ENCODE peak calls at places on chromosome 21, in seven cellular contexts. D, J, U, R, S, M and Q are unnamed samples.

GRCh38 chr21:30207252-30207579 is 8.7 kb downstream of the CLDN8 start:
- DNase-seq in D (no peak), J (no peak), U (no peak), R (no peak), S (no peak), M (no peak), Q (no peak)

GRCh38 chr21:37669249-37669648 is 247.0 kb downstream of the KCNJ6 start:
- DNase-seq in D (no peak), J (no peak), U (no peak), R (no peak), S (no peak), M (no peak), Q (no peak)

GRCh38 chr21:41833138-41834115 is 45.7 kb downstream of the PRDM15 start:
- DNase-seq in D (peak; percentile 95), J (no peak), U (no peak), R (peak; percentile 80), S (no peak), M (no peak), Q (no peak)

GRCh38 chr21:46208761-46209721 is 19.5 kb downstream of the LSS start:
- DNase-seq in D (no peak), J (no peak), U (no peak), R (no peak), S (no peak), M (no peak), Q (no peak)

GRCh38 chr21:25956993-25957714 is 213.4 kb downstream of the APP start:
- DNase-seq in D (no peak), J (no peak), U (no peak), R (no peak), S (peak; percentile 25), M (no peak), Q (no peak)

GRCh38 chr21:45297329-45297728 is 9.6 kb upstream of the POFUT2 start:
- DNase-seq in D (no peak), J (no peak), U (no peak), R (no peak), S (no peak), M (no peak), Q (no peak)

GRCh38 chr21:41673071-41673470 is 93.8 kb downstream of the RIPK4 start:
- DNase-seq in D (no peak), J (no peak), U (no peak), R (no peak), S (no peak), M (no peak), Q (no peak)

GRCh38 chr21:38171723-38172344 is 85.0 kb upstream of the KCNJ15 start:
- DNase-seq in D (no peak), J (peak; percentile 97), U (no peak), R (no peak), S (peak; percentile 51), M (no peak), Q (peak; percentile 78)

GRCh38 chr21:45130324-45130774 is 56.0 kb downstream of the ADARB1 start:
- DNase-seq in D (no peak), J (no peak), U (no peak), R (peak; percentile 45), S (peak; percentile 58), M (no peak), Q (no peak)

GRCh38 chr21:35196128-35196527 is 147.0 kb upstream of the RUNX1 start:
- DNase-seq in D (no peak), J (no peak), U (no peak), R (no peak), S (no peak), M (no peak), Q (no peak)

GRCh38 chr21:33075596-33076195 is 5.8 kb downstream of the OLIG1 start:
- DNase-seq in D (no peak), J (peak; percentile 59), U (no peak), R (no peak), S (no peak), M (no peak), Q (peak; percentile 17)

GRCh38 chr21:25790122-25790951 is 55.6 kb downstream of the GABPA start:
- DNase-seq in D (peak; percentile 66), J (peak; percentile 59), U (no peak), R (peak; percentile 31), S (no peak), M (no peak), Q (peak; percentile 52)

GRCh38 chr21:27532081-27532480 is 565.2 kb upstream of the ADAMTS5 start:
- DNase-seq in D (no peak), J (no peak), U (no peak), R (no peak), S (peak; percentile 61), M (no peak), Q (no peak)

GRCh38 chr21:45859041-45859761 is 122.4 kb upstream of the COL6A1 start:
- DNase-seq in D (no peak), J (no peak), U (no peak), R (no peak), S (no peak), M (no peak), Q (no peak)

GRCh38 chr21:46052703-46053651 is 44.9 kb upstream of the COL6A2 start:
- DNase-seq in D (no peak), J (peak; percentile 49), U (no peak), R (no peak), S (peak; percentile 75), M (no peak), Q (no peak)

GRCh38 chr21:41316641-41317392 is at the start of gene FAM3B:
- DNase-seq in D (no peak), J (peak; percentile 27), U (no peak), R (no peak), S (no peak), M (no peak), Q (peak; percentile 85)

GRCh38 chr21:14686466-14687276 is 140.6 kb upstream of the SAMSN1 start:
- DNase-seq in D (peak; percentile 78), J (no peak), U (no peak), R (peak; percentile 20), S (no peak), M (no peak), Q (no peak)

GRCh38 chr21:39036581-39036980 is 146.7 kb downstream of the PSMG1 start:
- DNase-seq in D (no peak), J (no peak), U (no peak), R (no peak), S (no peak), M (no peak), Q (no peak)

GRCh38 chr21:35026153-35026499 is 23.0 kb downstream of the RUNX1 start:
- DNase-seq in D (peak; percentile 31), J (no peak), U (no peak), R (no peak), S (no peak), M (no peak), Q (no peak)

GRCh38 chr21:19440792-19441494 is 1037.4 kb upstream of the TMPRSS15 start:
- DNase-seq in D (no peak), J (no peak), U (no peak), R (no peak), S (no peak), M (no peak), Q (no peak)

GRCh38 chr21:36584980-36585940 is 105.3 kb upstream of the CLDN14 start:
- DNase-seq in D (peak; percentile 48), J (peak; percentile 6), U (no peak), R (no peak), S (no peak), M (no peak), Q (peak; percentile 33)

GRCh38 chr21:26739189-26739588 is 106.0 kb downstream of the ADAMTS1 start:
- DNase-seq in D (no peak), J (peak; percentile 74), U (no peak), R (no peak), S (no peak), M (no peak), Q (no peak)

GRCh38 chr21:35375115-35375514 is 326.0 kb upstream of the RUNX1 start:
- DNase-seq in D (no peak), J (no peak), U (no peak), R (no peak), S (peak; percentile 67), M (no peak), Q (no peak)

GRCh38 chr21:39319814-39320332 is 6.4 kb upstream of the BRWD1 start:
- DNase-seq in D (no peak), J (no peak), U (no peak), R (no peak), S (no peak), M (no peak), Q (no peak)

GRCh38 chr21:45079351-45079750 is 5.0 kb downstream of the ADARB1 start:
- DNase-seq in D (no peak), J (no peak), U (no peak), R (no peak), S (no peak), M (no peak), Q (no peak)